ENCODE peak calls at places on chromosome 13, in ten cellular contexts. I, Y, F, D, K, R, H, J, V and T are unnamed samples.

GRCh38 chr13:40878823-40879222 is 89.4 kb downstream of the SLC25A15 start:
- DNase-seq in I (no peak), Y (no peak), F (no peak), D (no peak), K (no peak), R (no peak), H (no peak), J (no peak), V (no peak), T (no peak)

GRCh38 chr13:25292301-25292700 is 5.0 kb upstream of the MTMR6 start:
- DNase-seq in I (no peak), Y (no peak), F (peak), D (no peak), K (no peak), R (no peak), H (no peak), J (peak), V (no peak), T (peak)

GRCh38 chr13:32391101-32391620 is 36.8 kb downstream of the N4BP2L1 start:
- DNase-seq in I (no peak), Y (no peak), F (no peak), D (no peak), K (no peak), R (no peak), H (no peak), J (no peak), V (no peak), T (no peak)

GRCh38 chr13:34086281-34086680 is 268.3 kb downstream of the RFC3 start:
- DNase-seq in I (no peak), Y (no peak), F (no peak), D (no peak), K (no peak), R (no peak), H (no peak), J (no peak), V (no peak), T (no peak)

GRCh38 chr13:91647361-91647970 is 249.0 kb downstream of the GPC5 start:
- DNase-seq in I (no peak), Y (peak), F (peak), D (no peak), K (peak), R (no peak), H (peak), J (no peak), V (peak), T (no peak)

GRCh38 chr13:26679411-26679810 is 81.2 kb downstream of the GPR12 start:
- DNase-seq in I (no peak), Y (no peak), F (peak), D (no peak), K (no peak), R (no peak), H (no peak), J (peak), V (no peak), T (peak)

GRCh38 chr13:27200413-27201066 is 28.9 kb upstream of the USP12 start:
- DNase-seq in I (no peak), Y (no peak), F (no peak), D (no peak), K (no peak), R (no peak), H (no peak), J (no peak), V (no peak), T (no peak)

GRCh38 chr13:23578411-23579071 is 8.3 kb downstream of the TNFRSF19 start:
- DNase-seq in I (no peak), Y (peak), F (peak), D (peak), K (peak), R (peak), H (peak), J (peak), V (peak), T (peak)

GRCh38 chr13:113433391-113433916 is 19.8 kb downstream of the ADPRHL1 start:
- DNase-seq in I (no peak), Y (no peak), F (no peak), D (no peak), K (no peak), R (no peak), H (no peak), J (no peak), V (no peak), T (no peak)
- TF ChIP-seq CTCF in I (no peak), Y (no peak), F (no peak), D (no peak), K (no peak), R (no peak), H (no peak), J (no peak), V (no peak), T (no peak)

GRCh38 chr13:105918842-105919741 is 616.4 kb downstream of the EFNB2 start:
- DNase-seq in I (no peak), Y (peak), F (peak), D (no peak), K (no peak), R (no peak), H (peak), J (peak), V (no peak), T (peak)

GRCh38 chr13:105920375-105920774 is 615.1 kb downstream of the EFNB2 start:
- DNase-seq in I (no peak), Y (no peak), F (peak), D (no peak), K (no peak), R (no peak), H (no peak), J (peak), V (no peak), T (peak)

GRCh38 chr13:105915451-105915850 is 620.0 kb downstream of the EFNB2 start:
- DNase-seq in I (no peak), Y (no peak), F (no peak), D (no peak), K (no peak), R (no peak), H (no peak), J (no peak), V (no peak), T (no peak)

GRCh38 chr13:105914637-105915036 is 620.8 kb downstream of the EFNB2 start:
- DNase-seq in I (no peak), Y (peak), F (peak), D (no peak), K (no peak), R (no peak), H (no peak), J (peak), V (no peak), T (peak)
- TF ChIP-seq CTCF in I (no peak), Y (no peak), F (no peak), D (no peak), K (no peak), R (no peak), H (no peak), J (no peak), V (no peak), T (no peak)

DNA sequence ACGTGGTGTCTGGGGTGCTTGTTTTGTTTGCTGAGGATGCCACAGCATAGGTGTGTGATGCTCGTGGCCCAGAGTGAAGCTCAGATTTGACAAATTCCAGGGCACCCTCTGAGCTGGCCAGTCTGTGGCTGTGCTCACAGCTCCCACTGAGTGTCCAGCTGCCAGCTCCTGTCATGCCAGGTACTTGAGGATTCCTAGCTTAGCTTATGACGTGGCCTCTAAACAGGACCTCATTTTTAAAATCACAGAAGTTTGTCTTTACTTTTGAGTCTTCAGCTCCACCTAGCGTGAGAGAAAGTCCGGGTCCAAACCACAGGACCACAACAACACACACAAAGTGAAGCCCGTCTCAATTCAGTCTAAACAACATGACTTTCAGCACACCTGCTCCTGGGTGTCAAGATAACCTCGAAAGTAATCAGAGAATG is 117.3 kb downstream of the RAB20 start:
- DNase-seq in I (no peak), Y (no peak), F (peak), D (no peak), K (no peak), R (no peak), H (peak), J (peak), V (no peak), T (peak)
- TF ChIP-seq CTCF in I (no peak), Y (peak), F (peak), D (peak), K (no peak), R (peak), H (peak), J (peak), V (no peak), T (peak)

DNA sequence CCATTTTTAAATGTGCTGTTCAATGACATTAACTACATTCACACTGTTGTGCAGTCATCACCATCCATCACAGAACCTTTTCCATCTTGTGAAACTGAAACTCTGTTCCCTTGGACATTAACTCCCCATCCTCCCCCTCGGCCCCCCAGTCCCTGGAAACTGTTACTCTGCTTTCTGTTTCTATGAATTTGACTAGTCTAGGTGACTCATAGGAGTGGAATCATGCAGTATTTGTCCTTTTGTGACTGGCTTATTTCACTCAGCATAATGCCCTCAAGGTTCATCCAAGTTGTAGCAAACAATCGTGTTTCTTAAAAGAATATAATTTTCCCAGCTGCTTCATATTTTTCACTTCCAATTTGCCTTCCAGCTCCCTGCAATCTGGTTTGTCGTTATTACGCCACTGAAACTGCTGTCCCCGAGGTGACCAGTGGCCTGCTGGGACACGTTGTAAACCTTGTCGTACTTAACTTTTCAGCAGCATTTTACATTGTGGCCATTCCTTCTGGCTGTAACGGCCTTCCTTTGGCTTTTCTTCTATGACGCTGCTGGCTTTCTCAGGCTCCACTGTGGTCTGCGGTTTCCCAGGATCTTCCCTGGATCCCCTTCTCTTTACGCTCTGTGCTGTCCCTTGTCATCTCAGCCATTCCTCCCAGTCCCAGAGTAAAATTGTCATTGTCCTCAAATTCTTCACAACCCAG is 74.0 kb downstream of the DHRS12 start:
- DNase-seq in I (no peak), Y (peak), F (peak), D (no peak), K (no peak), R (peak), H (peak), J (peak), V (no peak), T (peak)
- TF ChIP-seq CTCF in I (no peak), Y (no peak), F (no peak), D (no peak), K (no peak), R (no peak), H (no peak), J (no peak), V (no peak), T (no peak)

GRCh38 chr13:48975926-48976676 is 389 bp downstream of the FNDC3A start:
- DNase-seq in I (peak), Y (peak), F (peak), D (peak), K (peak), R (peak), H (peak), J (peak), V (peak), T (peak)
- TF ChIP-seq CTCF in I (no peak), Y (no peak), F (no peak), D (peak), K (no peak), R (no peak), H (no peak), J (no peak), V (no peak), T (no peak)

GRCh38 chr13:29270536-29271045 is 324.9 kb downstream of the SLC7A1 start:
- DNase-seq in I (no peak), Y (no peak), F (no peak), D (no peak), K (no peak), R (no peak), H (no peak), J (no peak), V (no peak), T (no peak)

GRCh38 chr13:29260684-29261083 is 334.8 kb downstream of the SLC7A1 start:
- DNase-seq in I (no peak), Y (no peak), F (no peak), D (no peak), K (no peak), R (no peak), H (no peak), J (peak), V (no peak), T (no peak)

GRCh38 chr13:29266743-29267142 is 328.7 kb downstream of the SLC7A1 start:
- DNase-seq in I (no peak), Y (no peak), F (no peak), D (no peak), K (no peak), R (no peak), H (no peak), J (no peak), V (peak), T (no peak)

GRCh38 chr13:29266261-29266660 is 329.2 kb downstream of the SLC7A1 start:
- DNase-seq in I (no peak), Y (no peak), F (no peak), D (no peak), K (no peak), R (no peak), H (no peak), J (no peak), V (no peak), T (no peak)
- TF ChIP-seq CTCF in I (no peak), Y (no peak), F (no peak), D (no peak), K (no peak), R (no peak), H (no peak), J (no peak), V (no peak), T (no peak)